ENCODE peak calls at places on chromosomes 7 and 10, in four cellular contexts. T is stimulated activated CD4-positive, alpha-beta T cell treated with anti-CD3 and anti-CD28 coated beads, Interleukin-4, amount 100 ng/mL, for 24 hours; S is hepatocyte; I is H9. Z is an unnamed sample.

GRCh38 chr7:264541-265191 is 25.3 kb upstream of the FOXL3 start:
- DNase-seq in T (no peak), S (no peak), I (no peak), Z (no peak)

GRCh38 chr7:43430412-43430811 is 152.5 kb upstream of the STK17A start:
- DNase-seq in T (no peak), S (no peak), I (no peak), Z (no peak)

GRCh38 chr7:93461350-93461749 is 113.2 kb downstream of the CALCR start:
- DNase-seq in T (no peak), S (no peak), I (no peak), Z (no peak)

GRCh38 chr7:46162582-46162981 is 241.5 kb upstream of the IGFBP3 start:
- DNase-seq in T (no peak), S (no peak), I (no peak), Z (no peak)

GRCh38 chr10:89213191-89213808 is 6.2 kb upstream of the CH25H start:
- DNase-seq in T (no peak), S (peak; percentile 60), I (no peak), Z (peak; percentile 46)

GRCh38 chr10:29649561-29650551 is 15.1 kb upstream of the SVIL start:
- DNase-seq in T (no peak), S (no peak), I (no peak), Z (no peak)

GRCh38 chr7:132436121-132436520 is 140.1 kb downstream of the PLXNA4 start:
- DNase-seq in T (no peak), S (no peak), I (no peak), Z (no peak)

GRCh38 chr7:133912916-133913697 is 214.0 kb upstream of the LRGUK start:
- DNase-seq in T (no peak), S (no peak), I (no peak), Z (peak; percentile 2)

GRCh38 chr10:53622201-53622600 is 849.6 kb upstream of the MBL2 start:
- DNase-seq in T (no peak), S (no peak), I (no peak), Z (no peak)

GRCh38 chr10:49139000-49139865 is 5.4 kb upstream of the FAM170B start:
- DNase-seq in T (no peak), S (no peak), I (no peak), Z (no peak)

GRCh38 chr10:124614003-124614659 is 130.0 kb downstream of the FAM53B start:
- DNase-seq in T (peak; percentile 69), S (no peak), I (no peak), Z (peak; percentile 82)

GRCh38 chr10:116800356-116800929 is 48.9 kb upstream of the ENO4 start:
- DNase-seq in T (no peak), S (no peak), I (no peak), Z (no peak)

GRCh38 chr7:140898794-140899548 is 25.8 kb downstream of the BRAF start:
- DNase-seq in T (no peak), S (no peak), I (no peak), Z (no peak)

GRCh38 chr10:77321868-77322267 is 315.7 kb downstream of the KCNMA1 start:
- DNase-seq in T (no peak), S (no peak), I (no peak), Z (no peak)

GRCh38 chr7:91041901-91042457 is 222.3 kb upstream of the FZD1 start:
- DNase-seq in T (no peak), S (no peak), I (no peak), Z (no peak)

GRCh38 chr7:91135300-91135699 is 128.9 kb upstream of the FZD1 start:
- DNase-seq in T (no peak), S (no peak), I (no peak), Z (no peak)

GRCh38 chr7:26451997-26452396 is 160.3 kb downstream of the SNX10 start:
- DNase-seq in T (no peak), S (no peak), I (peak; percentile 69), Z (no peak)

GRCh38 chr7:19119901-19120486 is 2.6 kb upstream of the TWIST1 start:
- DNase-seq in T (no peak), S (no peak), I (no peak), Z (no peak)

GRCh38 chr7:100137851-100138760 is 10.6 kb upstream of the LAMTOR4 start:
- DNase-seq in T (no peak), S (no peak), I (no peak), Z (peak; percentile 52)

GRCh38 chr10:98028168-98028770 is 2.2 kb downstream of the CRTAC1 start:
- DNase-seq in T (peak; percentile 62), S (peak; percentile 63), I (peak; percentile 91), Z (peak; percentile 73)

GRCh38 chr10:71973777-71974488 is 9.7 kb downstream of the CHST3 start:
- DNase-seq in T (no peak), S (no peak), I (no peak), Z (no peak)

GRCh38 chr7:30184804-30185487 is 50.2 kb downstream of the MTURN start:
- DNase-seq in T (no peak), S (no peak), I (no peak), Z (peak; percentile 15)

GRCh38 chr7:157615101-157615817 is 278.5 kb downstream of the DNAJB6 start:
- DNase-seq in T (no peak), S (no peak), I (no peak), Z (no peak)

GRCh38 chr7:107138696-107139420 is 29.9 kb upstream of the HBP1 start:
- DNase-seq in T (no peak), S (no peak), I (no peak), Z (no peak)